ENCODE peak calls at places on chromosomes 11 and 22, in seven cellular contexts. Z, G, O, C, R, D and U are unnamed samples.

GRCh38 chr11:1837171-1838076 is 1.4 kb upstream of the TNNI2 start:
- DNase-seq in R (no peak), C (peak), G (peak), Z (no peak), O (peak), D (peak), U (no peak)

GRCh38 chr11:85316967-85317366 is 310.2 kb downstream of the DLG2 start:
- DNase-seq in G (no peak), Z (no peak), O (no peak), C (no peak), D (no peak), R (peak), U (no peak)

GRCh38 chr11:117832511-117832910 is 8.0 kb upstream of the FXYD2 start:
- DNase-seq in R (no peak), D (no peak), C (no peak), O (no peak), Z (no peak), G (no peak), U (no peak)

GRCh38 chr22:43225609-43226008 is 38.7 kb upstream of the TTLL12 start:
- DNase-seq in D (no peak), R (no peak), C (no peak), Z (no peak), O (no peak), G (no peak), U (no peak)

GRCh38 chr11:123704341-123704740 is 37.1 kb downstream of the ZNF202 start:
- DNase-seq in C (no peak), G (no peak), R (no peak), D (peak), Z (no peak), O (no peak), U (no peak)

GRCh38 chr22:37266581-37267127 is 15.7 kb upstream of the CYTH4 start:
- DNase-seq in O (no peak), G (no peak), C (no peak), D (no peak), Z (no peak), R (no peak), U (no peak)

GRCh38 chr22:27397948-27398330 is 403.6 kb downstream of the MN1 start:
- DNase-seq in Z (no peak), R (no peak), O (no peak), D (no peak), G (no peak), C (no peak), U (no peak)

GRCh38 chr11:82906931-82907330 is 5.4 kb downstream of the DDIAS start:
- DNase-seq in G (no peak), D (no peak), C (no peak), R (no peak), O (no peak), Z (no peak), U (no peak)

GRCh38 chr11:119432484-119433368 is 9.8 kb upstream of the THY1 start:
- DNase-seq in C (no peak), D (peak), Z (no peak), O (no peak), R (no peak), G (no peak), U (no peak)

GRCh38 chr22:21873619-21874018 is 6.2 kb upstream of the MAPK1 start:
- DNase-seq in R (no peak), C (no peak), Z (no peak), G (no peak), D (no peak), O (no peak), U (no peak)

GRCh38 chr11:96267490-96268010 is 75.4 kb downstream of the MAML2 start:
- DNase-seq in Z (no peak), R (peak), O (no peak), C (no peak), G (no peak), D (no peak), U (no peak)

GRCh38 chr22:19955241-19956128 is 13.9 kb upstream of the TXNRD2 start:
- DNase-seq in D (peak), R (no peak), C (no peak), G (no peak), O (no peak), Z (no peak), U (no peak)

GRCh38 chr11:77592727-77593126 is 3.0 kb downstream of the AQP11 start:
- DNase-seq in C (no peak), O (no peak), D (no peak), Z (no peak), R (no peak), G (no peak), U (no peak)

GRCh38 chr11:45647786-45648185 is 17.6 kb downstream of the CHST1 start:
- DNase-seq in G (no peak), R (no peak), O (no peak), C (no peak), D (no peak), Z (no peak), U (no peak)

GRCh38 chr11:83019888-83020579 is 51.7 kb downstream of the RAB30 start:
- DNase-seq in C (no peak), R (no peak), G (no peak), D (no peak), Z (no peak), O (no peak), U (no peak)

GRCh38 chr11:64650923-64651523 is 60.0 kb downstream of the SLC22A12 start:
- DNase-seq in D (no peak), Z (peak), O (no peak), C (no peak), G (peak), R (no peak), U (peak)
- TF ChIP-seq JUND in D (no peak), Z (no peak), O (no peak), C (no peak), G (peak), R (no peak), U (no peak)

GRCh38 chr11:69492201-69492991 is 10.9 kb downstream of the LINC01488 start:
- DNase-seq in R (no peak), Z (no peak), D (no peak), C (peak), G (no peak), O (no peak), U (no peak)
- TF ChIP-seq JUND in R (no peak), Z (no peak), D (no peak), C (no peak), G (no peak), O (no peak), U (no peak)

GRCh38 chr11:10309163-10310093 is 4.6 kb downstream of the ADM start:
- DNase-seq in D (no peak), R (no peak), G (peak), Z (peak), O (no peak), C (peak), U (peak)
- TF ChIP-seq JUND in D (no peak), R (no peak), G (peak), Z (no peak), O (peak), C (peak), U (no peak)

GRCh38 chr11:72629266-72629665 is 45.0 kb downstream of the PDE2A start:
- DNase-seq in D (peak), Z (no peak), O (no peak), G (no peak), R (no peak), C (no peak), U (no peak)
- TF ChIP-seq JUND in D (no peak), Z (no peak), O (no peak), G (no peak), R (no peak), C (no peak), U (no peak)

GRCh38 chr11:57778318-57779037 is 16.9 kb downstream of the CTNND1 start:
- DNase-seq in O (peak), G (peak), R (no peak), D (peak), Z (peak), C (peak), U (no peak)
- TF ChIP-seq JUND in O (no peak), G (no peak), R (no peak), D (no peak), Z (peak), C (peak), U (no peak)

GRCh38 chr22:48951836-48952235 is 875.8 kb downstream of the BRD1 start:
- DNase-seq in C (no peak), Z (no peak), R (no peak), D (no peak), O (no peak), G (no peak), U (no peak)

GRCh38 chr22:48953103-48953720 is 874.5 kb downstream of the BRD1 start:
- DNase-seq in O (no peak), G (no peak), Z (no peak), D (no peak), C (no peak), R (no peak), U (no peak)

GRCh38 chr22:48950151-48950915 is 877.3 kb downstream of the BRD1 start:
- DNase-seq in D (no peak), Z (no peak), O (no peak), C (no peak), R (no peak), G (no peak), U (no peak)

GRCh38 chr22:48953830-48954229 is 873.8 kb downstream of the BRD1 start:
- DNase-seq in D (no peak), Z (no peak), O (no peak), C (no peak), G (no peak), R (no peak), U (no peak)

GRCh38 chr22:48952256-48953102 is 875.2 kb downstream of the BRD1 start:
- DNase-seq in C (no peak), O (no peak), Z (no peak), G (no peak), D (no peak), R (no peak), U (no peak)
- TF ChIP-seq JUND in C (no peak), O (no peak), Z (no peak), G (no peak), D (no peak), R (no peak), U (no peak)

GRCh38 chr11:129992161-129992944 is 10.3 kb downstream of the PRDM10 start:
- DNase-seq in O (no peak), D (peak), Z (peak), R (no peak), G (peak), C (peak), U (peak)
- TF ChIP-seq JUND in O (peak), D (no peak), Z (peak), R (no peak), G (peak), C (no peak), U (no peak)